ENCODE peak calls at places on chromosomes 13 and 19, in four cellular contexts. V is fibroblast of lung, G is brain microvascular endothelial cell, E is body of pancreas. F is an unnamed sample.

GRCh38 chr13:98741741-98742435 is 10.6 kb downstream of the SLC15A1 start:
- DNase-seq in E (no peak), G (no peak), V (no peak), F (peak)

GRCh38 chr19:33545209-33545981 is 23.8 kb upstream of the PEPD start:
- DNase-seq in E (no peak), G (no peak), V (no peak), F (no peak)

GRCh38 chr19:12757544-12758274 is 6.1 kb downstream of the BEST2 start:
- DNase-seq in V (peak), E (peak), G (peak), F (peak)

GRCh38 chr13:109795021-109795420 is 8.6 kb upstream of the IRS2 start:
- DNase-seq in E (no peak), G (no peak), V (peak), F (no peak)

GRCh38 chr19:33404916-33405315 is 31.4 kb downstream of the CEBPG start:
- DNase-seq in E (peak), V (no peak), G (no peak), F (no peak)

GRCh38 chr13:74529968-74530367 is 395.8 kb upstream of the KLF12 start:
- DNase-seq in V (peak), G (no peak), E (no peak), F (no peak)

GRCh38 chr13:74770361-74770760 is 636.2 kb upstream of the KLF12 start:
- DNase-seq in G (peak), E (no peak), V (peak), F (no peak)

GRCh38 chr13:98504371-98504963 is 72.4 kb downstream of the STK24 start:
- DNase-seq in E (peak), V (no peak), G (no peak), F (no peak)

GRCh38 chr13:106145997-106146864 is 389.2 kb downstream of the EFNB2 start:
- DNase-seq in E (no peak), V (no peak), G (no peak), F (no peak)

GRCh38 chr19:47107953-47108746 is 5.4 kb downstream of the ZC3H4 start:
- DNase-seq in E (no peak), V (peak), G (no peak), F (no peak)

GRCh38 chr19:19321143-19321577 is 531 bp downstream of the MAU2 start:
- DNase-seq in V (peak), E (no peak), G (no peak), F (peak)

GRCh38 chr13:45681101-45681500 is 21.0 kb upstream of the CBY2 start:
- DNase-seq in E (no peak), V (peak), G (no peak), F (no peak)

GRCh38 chr19:18419699-18420460 is 682 bp downstream of the SSBP4 start:
- DNase-seq in V (no peak), G (no peak), E (no peak), F (no peak)

GRCh38 chr13:100439247-100439955 is 149.2 kb downstream of the GGACT start:
- DNase-seq in V (no peak), E (no peak), G (no peak), F (no peak)

GRCh38 chr13:33004454-33004853 is 11.8 kb upstream of the KL start:
- DNase-seq in E (no peak), V (no peak), G (no peak), F (no peak)

GRCh38 chr19:8302734-8303133 is 5.4 kb downstream of the CD320 start:
- DNase-seq in V (no peak), E (peak), G (no peak), F (no peak)

GRCh38 chr13:110815471-110816204 is 99.2 kb downstream of the ANKRD10 start:
- DNase-seq in V (no peak), G (no peak), E (no peak), F (no peak)

GRCh38 chr13:23447927-23448326 is 14.4 kb upstream of the SACS start:
- DNase-seq in E (no peak), V (peak), G (no peak), F (peak)

GRCh38 chr19:17320435-17320834 is 11.1 kb downstream of the DDA1 start:
- DNase-seq in E (no peak), V (no peak), G (no peak), F (no peak)

GRCh38 chr19:5013761-5014160 is 44.8 kb downstream of the KDM4B start:
- DNase-seq in G (no peak), E (no peak), V (no peak), F (no peak)

GRCh38 chr13:49240017-49240416 is 7.7 kb upstream of the CDADC1 start:
- DNase-seq in V (peak), G (peak), E (no peak), F (peak)

GRCh38 chr19:46344363-46344762 is 2.5 kb upstream of the PPP5C start:
- DNase-seq in E (no peak), V (no peak), G (no peak), F (no peak)

GRCh38 chr19:29711584-29712132 is 3.4 kb downstream of the C19orf12 start:
- DNase-seq in V (no peak), G (no peak), E (no peak), F (no peak)

GRCh38 chr19:3699741-3700241 is 477 bp downstream of the PIP5K1C start:
- DNase-seq in G (no peak), V (no peak), E (no peak), F (no peak)

GRCh38 chr13:75226092-75226491 is 255.9 kb downstream of the TBC1D4 start:
- DNase-seq in G (no peak), E (no peak), V (peak), F (no peak)

GRCh38 chr13:27327633-27328032 is 57.0 kb downstream of the RASL11A start:
- DNase-seq in V (no peak), G (no peak), E (no peak), F (no peak)

GRCh38 chr13:101727118-101727517 is 274.6 kb downstream of the ITGBL1 start:
- DNase-seq in G (no peak), E (no peak), V (peak), F (no peak)

GRCh38 chr13:87678353-87678752 is 7.2 kb downstream of the SLITRK5 start:
- DNase-seq in V (no peak), E (no peak), G (no peak), F (no peak)

GRCh38 chr13:113094410-113094800 is 11.2 kb upstream of the F7 start:
- DNase-seq in V (no peak), E (no peak), G (no peak), F (peak)

GRCh38 chr19:30604657-30605056 is 232.5 kb downstream of the ZNF536 start:
- DNase-seq in G (no peak), V (no peak), E (no peak), F (no peak)

GRCh38 chr13:113579686-113580085 is 4.9 kb upstream of the TFDP1 start:
- DNase-seq in V (no peak), E (no peak), G (no peak), F (peak)

GRCh38 chr13:51894239-51894638 is 32.5 kb downstream of the CCDC70 start:
- DNase-seq in V (no peak), G (no peak), E (no peak), F (no peak)

GRCh38 chr19:6495947-6496346 is 6.2 kb downstream of the TUBB4A start:
- DNase-seq in V (no peak), E (no peak), G (no peak), F (no peak)

GRCh38 chr19:40616941-40617340 is 15.8 kb downstream of the LTBP4 start:
- DNase-seq in E (no peak), G (no peak), V (no peak), F (no peak)

GRCh38 chr19:57363734-57364181 is 407 bp downstream of the TRAPPC2B start:
- DNase-seq in E (no peak), V (peak), G (peak), F (no peak)

GRCh38 chr13:89584058-89584457 is 1763.4 kb upstream of the MIR17HG start:
- DNase-seq in E (no peak), G (no peak), V (peak), F (no peak)

GRCh38 chr19:41927810-41928192 is 448 bp downstream of the ERFL start:
- DNase-seq in G (no peak), E (no peak), V (no peak), F (no peak)
- H3K4me3 ChIP-seq in G (peak), E (no peak), V (peak), F (peak)

DNA sequence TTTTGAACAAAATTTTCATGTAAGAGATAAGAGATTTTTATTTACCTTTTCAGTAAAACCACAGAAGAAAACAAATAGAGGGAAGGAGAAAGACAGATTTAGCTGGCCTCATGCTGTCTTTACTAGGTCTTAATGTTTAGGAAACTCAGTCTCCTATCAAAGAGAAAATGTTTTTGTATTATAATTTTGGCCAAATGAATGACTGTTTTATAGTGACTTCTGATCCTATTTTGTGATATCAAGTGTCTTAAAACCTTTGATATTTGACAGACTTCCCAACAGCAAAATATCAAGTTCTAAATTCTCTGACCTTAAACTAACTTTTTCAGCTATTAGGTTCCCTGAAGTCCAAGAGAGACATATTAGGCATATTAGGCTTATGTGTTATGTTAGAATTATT is 27.0 kb downstream of the CRYL1 start:
- DNase-seq in V (no peak), E (no peak), G (no peak), F (no peak)
- TF ChIP-seq CTCF in V (no peak), E (no peak), G (no peak), F (no peak)

GRCh38 chr19:43809762-43810696 is 7.8 kb upstream of the LYPD5 start:
- DNase-seq in V (peak), G (peak), E (no peak), F (no peak)
- H3K4me3 ChIP-seq in V (no peak), G (no peak), E (no peak), F (no peak)

GRCh38 chr13:78689011-78689410 is 30.1 kb upstream of the OBI1 start:
- DNase-seq in E (no peak), G (no peak), V (no peak), F (no peak)
- TF ChIP-seq CTCF in E (no peak), G (no peak), V (no peak), F (no peak)

GRCh38 chr19:10295847-10296591 is 6.3 kb downstream of the ICAM5 start:
- DNase-seq in G (no peak), E (no peak), V (no peak), F (no peak)
- H3K4me3 ChIP-seq in G (no peak), E (no peak), V (no peak), F (no peak)

GRCh38 chr19:22545751-22546150 is 88.4 kb upstream of the ZNF492 start:
- DNase-seq in V (peak), E (peak), G (no peak), F (peak)
- TF ChIP-seq CTCF in V (no peak), E (peak), G (peak), F (peak)

GRCh38 chr13:28964831-28965230 is 144.7 kb downstream of the MTUS2 start:
- DNase-seq in G (no peak), V (no peak), E (no peak), F (no peak)
- H3K4me3 ChIP-seq in G (no peak), V (no peak), E (no peak), F (no peak)

GRCh38 chr19:32357720-32358119 is 12.3 kb downstream of the ZNF507 start:
- DNase-seq in V (no peak), E (no peak), G (no peak), F (no peak)
- TF ChIP-seq CTCF in V (peak), E (no peak), G (peak), F (no peak)

DNA sequence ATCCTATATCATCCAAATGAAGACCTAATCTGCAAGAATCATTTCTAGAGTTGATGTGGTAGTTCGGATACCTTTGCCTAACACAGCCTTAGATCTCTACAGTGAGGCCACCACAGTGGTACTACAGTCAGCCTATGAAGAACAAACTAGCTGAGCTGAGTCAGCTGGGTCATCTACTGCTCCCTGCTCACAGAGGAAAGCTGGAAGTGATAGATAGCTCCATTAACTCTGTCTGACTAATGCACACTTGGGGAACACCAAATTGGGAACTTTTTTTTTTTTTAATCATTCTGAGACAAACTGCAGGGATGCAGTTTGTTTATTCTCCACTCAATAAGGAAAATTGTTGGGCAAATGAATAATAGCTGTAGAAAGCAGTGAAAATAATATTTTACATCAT is 1160.6 kb downstream of the PCDH9 start:
- DNase-seq in G (peak), E (no peak), V (peak), F (no peak)
- H3K4me3 ChIP-seq in G (no peak), E (no peak), V (no peak), F (no peak)